ENCODE peak calls at places on chromosomes 5 and 9, in five cellular contexts. A is tibial nerve, B is A549, L is esophagus muscularis mucosa, I is ovary. N is an unnamed sample.

GRCh38 chr9:98081477-98082219 is 25.1 kb downstream of the NANS start:
- DNase-seq in A (no peak), L (no peak), I (no peak), B (peak), N (no peak)

GRCh38 chr9:77843088-77843985 is 188.3 kb downstream of the GNAQ start:
- DNase-seq in I (no peak), A (no peak), L (no peak), B (no peak), N (no peak)

GRCh38 chr5:147400076-147400809 is 109.6 kb downstream of the DPYSL3 start:
- DNase-seq in L (peak), A (no peak), B (no peak), I (no peak), N (no peak)

GRCh38 chr5:98042961-98043360 is 730.5 kb upstream of the RGMB start:
- DNase-seq in L (no peak), A (no peak), B (no peak), I (no peak), N (no peak)

GRCh38 chr9:98457696-98458370 is 202.4 kb upstream of the TBC1D2 start:
- DNase-seq in B (no peak), I (no peak), A (no peak), L (no peak), N (no peak)

GRCh38 chr9:95627802-95628201 is 111.0 kb upstream of the PTCH1 start:
- DNase-seq in L (no peak), I (no peak), B (no peak), A (no peak), N (no peak)

GRCh38 chr9:38017149-38017884 is 51.7 kb downstream of the SHB start:
- DNase-seq in I (no peak), A (no peak), B (peak), L (no peak), N (no peak)

GRCh38 chr9:76957258-76957657 is 51.3 kb upstream of the PRUNE2 start:
- DNase-seq in A (no peak), B (no peak), I (no peak), L (no peak), N (no peak)

GRCh38 chr5:58771750-58772149 is 188.9 kb downstream of the RAB3C start:
- DNase-seq in A (no peak), I (no peak), B (no peak), L (no peak), N (no peak)

GRCh38 chr9:105144076-105144475 is 100.4 kb upstream of the SLC44A1 start:
- DNase-seq in L (no peak), A (no peak), B (no peak), I (no peak), N (no peak)

GRCh38 chr5:159406571-159406970 is 76.3 kb upstream of the IL12B start:
- DNase-seq in I (no peak), L (peak), A (no peak), B (no peak), N (no peak)

GRCh38 chr5:113219695-113220094 is 215.1 kb downstream of the TSSK1B start:
- DNase-seq in I (no peak), B (no peak), L (no peak), A (no peak), N (no peak)

GRCh38 chr9:93100265-93100636 is 4.2 kb downstream of the CARD19 start:
- DNase-seq in A (no peak), I (no peak), L (no peak), B (no peak), N (peak)

GRCh38 chr9:84379740-84380139 is 39.2 kb upstream of the SLC28A3 start:
- DNase-seq in I (no peak), B (no peak), A (no peak), L (no peak), N (no peak)

GRCh38 chr5:133471699-133472098 is 140.6 kb downstream of the FSTL4 start:
- DNase-seq in L (no peak), I (no peak), A (no peak), B (no peak), N (no peak)

GRCh38 chr9:127711831-127712274 is 3.6 kb downstream of the PTRH1 start:
- DNase-seq in I (no peak), L (no peak), B (no peak), A (no peak), N (no peak)

GRCh38 chr9:80146466-80146865 is 574.7 kb downstream of the TLE4 start:
- DNase-seq in I (no peak), B (peak), A (no peak), L (no peak), N (no peak)

GRCh38 chr9:136051568-136052432 is 43.3 kb downstream of the NACC2 start:
- DNase-seq in I (peak), B (peak), L (peak), A (peak), N (peak)

GRCh38 chr5:176820937-176821336 is 10.6 kb downstream of the UNC5A start:
- DNase-seq in A (no peak), B (no peak), I (no peak), L (no peak), N (no peak)

GRCh38 chr5:125134216-125135081 is 388.0 kb upstream of the ZNF608 start:
- DNase-seq in B (peak), I (no peak), L (no peak), A (no peak), N (no peak)

GRCh38 chr5:122880749-122881148 is 35.3 kb downstream of the SNX24 start:
- DNase-seq in A (no peak), I (no peak), L (no peak), B (no peak), N (no peak)

GRCh38 chr9:136031741-136032638 is 63.1 kb downstream of the NACC2 start:
- DNase-seq in B (no peak), I (no peak), A (no peak), L (no peak), N (no peak)

GRCh38 chr9:21657966-21658667 is 144.3 kb upstream of the MTAP start:
- DNase-seq in B (no peak), A (no peak), L (no peak), I (no peak), N (no peak)

GRCh38 chr9:134870311-134870694 is 10.3 kb upstream of the FCN2 start:
- DNase-seq in A (no peak), I (no peak), B (no peak), L (no peak), N (no peak)

GRCh38 chr9:83154821-83155220 is 91.9 kb upstream of the RASEF start:
- DNase-seq in I (no peak), A (no peak), L (no peak), B (no peak), N (no peak)

DNA sequence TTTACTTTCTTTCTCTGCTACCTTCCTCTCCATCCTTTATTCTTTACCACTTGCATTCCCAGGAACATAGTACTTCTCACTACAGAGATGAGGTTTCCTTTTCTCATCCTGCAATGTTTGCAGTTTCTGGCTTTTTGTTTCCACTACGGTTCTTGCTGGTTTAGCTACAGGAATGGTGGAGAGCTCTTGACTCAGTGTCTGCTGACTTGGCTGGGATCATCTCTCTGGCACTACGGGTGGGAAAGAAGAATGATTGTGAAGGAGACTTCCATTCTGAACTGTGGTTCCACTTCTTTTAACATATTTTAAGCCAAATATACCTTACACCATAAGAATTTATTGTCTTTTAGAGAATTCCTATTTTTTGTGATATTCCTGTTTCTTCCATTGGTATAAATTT is 65.1 kb downstream of the NREP start:
- DNase-seq in L (no peak), I (no peak), A (no peak), B (no peak), N (no peak)
- TF ChIP-seq EP300 in L (no peak), I (no peak), A (no peak), B (no peak), N (no peak)

GRCh38 chr9:71144495-71144894 is 23.1 kb upstream of the TRPM3 start:
- DNase-seq in B (no peak), I (no peak), A (no peak), L (no peak), N (no peak)

GRCh38 chr9:71146511-71146910 is 25.1 kb upstream of the TRPM3 start:
- DNase-seq in I (no peak), L (no peak), A (no peak), B (no peak), N (no peak)

GRCh38 chr9:71145179-71145578 is 23.8 kb upstream of the TRPM3 start:
- DNase-seq in B (no peak), A (no peak), L (no peak), I (no peak), N (no peak)

DNA sequence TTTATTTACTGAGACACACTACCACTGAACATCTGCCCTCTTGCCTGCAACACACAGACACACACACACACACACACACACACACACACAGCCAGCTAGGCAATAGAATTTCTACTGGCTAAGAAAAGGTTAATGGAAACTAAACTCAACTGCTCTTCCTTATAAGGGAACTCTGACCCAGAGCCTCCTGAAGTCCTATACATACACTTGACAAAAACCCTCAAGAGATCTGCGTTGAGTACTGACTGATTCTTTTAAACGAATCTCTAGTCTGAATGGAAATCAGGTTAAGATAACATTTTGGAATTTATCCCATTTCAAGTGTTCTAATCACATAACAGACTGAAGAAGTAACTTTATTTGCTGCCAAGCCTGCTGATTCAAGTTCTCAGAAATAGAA is 25.9 kb upstream of the TRPM3 start:
- DNase-seq in B (no peak), A (no peak), L (no peak), I (no peak), N (no peak)
- H3K27ac ChIP-seq in B (no peak), A (no peak), L (no peak), I (no peak), N (no peak)

GRCh38 chr5:109900453-109900852 is 210.7 kb downstream of the MAN2A1 start:
- DNase-seq in B (no peak), A (no peak), I (no peak), L (no peak), N (no peak)

GRCh38 chr5:109898547-109899544 is 209.1 kb downstream of the MAN2A1 start:
- DNase-seq in B (no peak), I (no peak), L (peak), A (no peak), N (no peak)

GRCh38 chr5:109903061-109903460 is 213.3 kb downstream of the MAN2A1 start:
- DNase-seq in B (no peak), A (no peak), I (no peak), L (peak), N (no peak)

GRCh38 chr5:109901628-109901981 is 211.9 kb downstream of the MAN2A1 start:
- DNase-seq in L (no peak), I (no peak), A (no peak), B (no peak), N (no peak)

GRCh38 chr5:109900911-109901627 is 211.3 kb downstream of the MAN2A1 start:
- DNase-seq in L (no peak), A (no peak), B (peak), I (no peak), N (no peak)
- TF ChIP-seq EP300 in L (no peak), A (no peak), B (no peak), I (no peak), N (no peak)

GRCh38 chr9:116278326-116278725 is 124.7 kb downstream of the PAPPA start:
- DNase-seq in L (no peak), A (no peak), I (no peak), B (no peak), N (no peak)
- H3K27ac ChIP-seq in L (no peak), A (peak), I (no peak), B (peak), N (no peak)

DNA sequence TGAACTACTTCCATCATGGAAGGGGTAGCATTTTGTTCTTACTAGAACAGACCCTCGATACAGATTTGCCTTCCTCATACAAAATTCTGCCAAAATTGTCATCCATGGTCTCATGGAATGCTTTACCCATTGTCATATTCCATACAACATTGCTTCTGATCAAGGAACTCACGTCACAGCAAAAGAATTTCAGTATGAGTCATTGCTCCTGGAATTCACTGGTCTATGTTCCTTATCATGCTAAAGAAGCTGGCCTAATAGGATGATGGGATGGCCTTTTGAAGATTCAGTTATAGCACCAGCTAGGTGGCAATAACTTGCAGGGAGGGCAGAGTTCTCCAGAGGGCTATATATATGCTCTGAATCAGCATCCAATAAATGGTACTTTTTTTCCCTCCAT is 18.2 kb upstream of the FNIP1 start:
- DNase-seq in B (peak), I (no peak), L (no peak), A (no peak), N (no peak)
- TF ChIP-seq EP300 in B (no peak), I (no peak), L (no peak), A (no peak), N (no peak)

DNA sequence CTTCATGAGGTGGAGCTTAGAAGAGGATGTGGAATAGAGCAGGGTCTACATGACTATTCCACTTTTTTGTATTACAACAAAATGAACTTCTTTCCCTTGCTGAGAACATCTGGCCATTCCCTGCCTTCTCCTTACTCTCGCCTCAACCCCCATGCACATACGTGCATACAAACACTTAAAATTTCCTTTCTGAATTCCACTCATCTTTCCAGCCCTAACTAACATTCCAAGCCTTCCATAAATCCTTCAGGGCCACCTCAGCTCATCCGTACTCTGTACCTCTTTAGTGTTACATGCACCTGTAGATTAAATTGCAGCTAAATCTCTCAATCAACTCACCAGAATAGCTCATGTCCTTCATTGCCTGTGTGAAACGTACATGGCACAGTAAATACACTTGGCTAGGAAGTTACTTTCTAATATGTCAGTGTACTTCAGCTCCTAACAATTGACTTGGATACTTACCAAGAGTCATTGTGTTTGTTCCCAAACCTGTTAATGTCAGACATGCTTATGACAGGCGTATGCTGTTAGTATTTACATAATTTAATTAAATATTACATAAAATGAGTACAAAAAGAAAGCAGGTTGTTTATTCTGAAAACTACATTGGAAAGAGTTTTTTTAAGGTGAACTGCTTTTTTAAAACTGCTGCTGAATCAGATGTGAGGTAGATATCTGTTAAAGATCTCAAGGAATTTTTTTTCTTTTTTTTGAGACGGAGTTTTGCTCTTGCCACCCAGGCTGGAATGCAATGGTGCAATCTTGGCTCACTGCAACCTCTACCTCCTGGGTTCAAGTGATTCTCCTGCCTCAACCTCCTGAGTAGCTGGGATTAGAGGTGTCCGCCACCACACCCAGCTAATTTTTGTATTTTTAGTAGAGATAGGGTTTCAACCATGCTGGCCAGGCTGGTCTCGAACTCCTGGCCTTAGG is 55.7 kb downstream of the GLIS3 start:
- DNase-seq in A (no peak), B (no peak), L (no peak), I (no peak), N (no peak)
- H3K27ac ChIP-seq in A (no peak), B (no peak), L (no peak), I (no peak), N (no peak)

GRCh38 chr9:129995409-129996160 is 47.4 kb downstream of the FNBP1 start:
- DNase-seq in A (no peak), L (no peak), B (no peak), I (no peak), N (no peak)
- TF ChIP-seq EP300 in A (no peak), L (no peak), B (no peak), I (no peak), N (no peak)

DNA sequence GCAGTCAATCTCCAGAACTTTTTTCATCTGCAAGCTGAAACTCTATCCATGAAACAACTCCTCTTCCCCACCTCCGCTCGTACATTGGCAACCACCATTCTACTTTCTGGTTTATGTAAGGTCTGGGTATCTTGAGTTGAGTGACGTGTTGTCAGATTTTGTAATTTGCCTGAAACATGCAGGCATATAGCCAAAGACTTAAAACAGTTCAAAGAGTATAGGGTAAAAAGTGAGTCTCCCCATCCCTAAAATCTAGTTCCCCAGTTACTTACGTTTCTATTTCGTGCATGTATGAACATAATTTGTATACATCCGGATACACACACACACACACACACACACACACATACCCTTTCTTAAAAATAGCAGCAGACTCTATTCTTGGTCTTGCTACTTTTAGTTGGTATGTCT is 868 bp downstream of the HSDL2 start:
- DNase-seq in B (peak), L (no peak), I (no peak), A (no peak), N (no peak)
- H3K27ac ChIP-seq in B (peak), L (peak), I (no peak), A (peak), N (peak)

GRCh38 chr5:39080168-39080567 is 6.0 kb upstream of the RICTOR start:
- DNase-seq in L (no peak), I (no peak), A (no peak), B (peak), N (no peak)
- TF ChIP-seq EP300 in L (no peak), I (no peak), A (no peak), B (no peak), N (no peak)

DNA sequence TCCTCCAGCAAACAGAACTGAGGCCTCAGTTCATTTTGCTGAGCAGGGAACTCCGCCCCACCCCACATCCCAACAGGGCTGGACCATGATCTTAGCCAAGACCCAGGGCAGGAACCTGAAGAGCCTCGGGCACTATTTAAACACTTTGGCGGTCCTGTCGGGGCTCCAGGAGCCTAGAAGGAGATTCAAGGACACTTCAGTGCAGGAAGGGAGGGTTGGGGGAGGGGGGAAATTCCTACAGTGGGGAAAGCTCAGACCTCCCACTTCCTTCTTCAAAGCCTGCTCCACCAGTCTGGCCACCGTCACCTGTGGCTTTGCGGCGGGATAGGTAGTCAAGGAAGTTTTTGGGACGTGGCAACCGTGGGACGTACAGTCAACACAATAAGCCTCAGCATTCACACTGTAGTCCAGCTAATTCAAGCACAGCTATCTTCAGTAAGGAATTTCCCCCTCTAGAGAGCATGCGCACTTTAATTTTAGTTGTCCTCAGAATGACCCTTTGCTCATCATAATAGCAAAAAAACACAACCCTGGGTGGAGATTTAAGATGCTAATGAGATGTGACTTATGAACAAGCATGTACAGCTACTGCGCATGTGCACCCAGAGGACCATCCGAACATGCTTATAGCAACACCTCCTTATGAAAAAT is 30.9 kb downstream of the S1PR3 start:
- DNase-seq in B (no peak), I (peak), A (no peak), L (peak), N (no peak)
- H3K27ac ChIP-seq in B (peak), I (peak), A (peak), L (peak), N (peak)